ENCODE peak calls at places on chromosomes 2 and 18, in ten cellular contexts. I, H, M, F, Y, J, S, W, E and D are unnamed samples.
A peak's percentile ranks its signal among the peaks of the same experiment; 100 is the strongest.

GRCh38 chr18:31490387-31490786 is 7.6 kb upstream of the DSG2 start:
- DNase-seq in I (no peak), H (no peak), M (no peak), F (peak; percentile 88), Y (no peak), J (no peak), S (no peak), W (no peak), E (no peak), D (no peak)

GRCh38 chr2:68435605-68436004 is 31.5 kb downstream of the FBXO48 start:
- DNase-seq in I (no peak), H (no peak), M (no peak), F (no peak), Y (no peak), J (no peak), S (no peak), W (no peak), E (peak; percentile 3), D (no peak)

GRCh38 chr18:34121157-34121807 is 103.4 kb downstream of the NOL4 start:
- DNase-seq in I (no peak), H (no peak), M (peak; percentile 71), F (peak; percentile 82), Y (no peak), J (no peak), S (peak; percentile 25), W (no peak), E (no peak), D (no peak)

GRCh38 chr18:56112013-56112749 is 524.2 kb upstream of the TCF4 start:
- DNase-seq in I (no peak), H (no peak), M (no peak), F (no peak), Y (no peak), J (no peak), S (no peak), W (no peak), E (peak; percentile 14), D (no peak)

GRCh38 chr2:127108090-127108523 is 1.2 kb upstream of the BIN1 start:
- DNase-seq in I (no peak), H (no peak), M (no peak), F (no peak), Y (no peak), J (no peak), S (no peak), W (no peak), E (no peak), D (no peak)

GRCh38 chr2:168559187-168559586 is 103.1 kb downstream of the CERS6 start:
- DNase-seq in I (no peak), H (no peak), M (no peak), F (peak; percentile 66), Y (no peak), J (no peak), S (peak; percentile 72), W (no peak), E (no peak), D (no peak)

GRCh38 chr2:28354920-28355520 is 37.6 kb upstream of the FOSL2 start:
- DNase-seq in I (no peak), H (peak; percentile 33), M (no peak), F (no peak), Y (no peak), J (no peak), S (no peak), W (no peak), E (no peak), D (no peak)

GRCh38 chr2:10344105-10345066 is 41.7 kb downstream of the HPCAL1 start:
- DNase-seq in I (no peak), H (peak; percentile 42), M (no peak), F (no peak), Y (no peak), J (no peak), S (no peak), W (no peak), E (peak; percentile 31), D (no peak)

GRCh38 chr2:69389271-69389670 is 2.2 kb upstream of the GFPT1 start:
- DNase-seq in I (no peak), H (no peak), M (no peak), F (no peak), Y (no peak), J (no peak), S (no peak), W (no peak), E (no peak), D (no peak)

GRCh38 chr2:95344208-95344570 is 47.0 kb downstream of the KCNIP3 start:
- DNase-seq in I (no peak), H (no peak), M (no peak), F (no peak), Y (no peak), J (no peak), S (no peak), W (peak; percentile 5), E (no peak), D (no peak)

GRCh38 chr2:111165084-111165483 is 44.4 kb downstream of the BCL2L11 start:
- DNase-seq in I (no peak), H (no peak), M (no peak), F (no peak), Y (no peak), J (no peak), S (no peak), W (no peak), E (no peak), D (no peak)

GRCh38 chr2:168166902-168167510 is 80.4 kb downstream of the STK39 start:
- DNase-seq in I (no peak), H (no peak), M (no peak), F (peak; percentile 86), Y (no peak), J (no peak), S (no peak), W (no peak), E (no peak), D (no peak)

GRCh38 chr18:33745396-33745795 is 167.4 kb downstream of the ASXL3 start:
- DNase-seq in I (no peak), H (no peak), M (peak; percentile 47), F (no peak), Y (peak; percentile 86), J (no peak), S (peak; percentile 43), W (no peak), E (no peak), D (no peak)

GRCh38 chr18:59272971-59273935 is at the start of gene RAX:
- DNase-seq in I (no peak), H (no peak), M (no peak), F (peak; percentile 52), Y (no peak), J (peak; percentile 52), S (no peak), W (no peak), E (peak; percentile 67), D (no peak)

GRCh38 chr2:197641666-197642065 is 33.7 kb downstream of the RFTN2 start:
- DNase-seq in I (no peak), H (no peak), M (no peak), F (no peak), Y (no peak), J (no peak), S (no peak), W (no peak), E (no peak), D (no peak)

GRCh38 chr2:148508878-148509702 is 135.5 kb upstream of the EPC2 start:
- DNase-seq in I (peak; percentile 86), H (peak; percentile 89), M (peak; percentile 8), F (peak; percentile 88), Y (peak; percentile 70), J (peak; percentile 81), S (peak; percentile 40), W (peak; percentile 62), E (peak; percentile 34), D (no peak)

GRCh38 chr2:143891879-143892308 is 628.0 kb downstream of the ZEB2 start:
- DNase-seq in I (no peak), H (no peak), M (no peak), F (no peak), Y (peak; percentile 68), J (no peak), S (peak; percentile 25), W (no peak), E (no peak), D (no peak)

GRCh38 chr2:199777315-199777714 is 73.7 kb downstream of the FTCDNL1 start:
- DNase-seq in I (no peak), H (no peak), M (no peak), F (no peak), Y (no peak), J (no peak), S (no peak), W (no peak), E (no peak), D (no peak)

GRCh38 chr2:11692966-11693521 is 23.0 kb upstream of the NTSR2 start:
- DNase-seq in I (peak; percentile 74), H (no peak), M (peak; percentile 92), F (peak; percentile 74), Y (peak; percentile 47), J (peak; percentile 82), S (no peak), W (no peak), E (no peak), D (no peak)